ENCODE peak calls at places on chromosomes 2 and 18, in seven cellular contexts. V, X, O, S, Z, F and G are unnamed samples.

GRCh38 chr2:33321236-33321731 is 155.2 kb upstream of the RASGRP3 start:
- DNase-seq in F (no peak), S (no peak), V (peak), O (no peak), Z (no peak), X (no peak), G (no peak)

GRCh38 chr2:150548527-150548926 is 61.1 kb upstream of the RND3 start:
- DNase-seq in F (peak), Z (no peak), S (no peak), V (no peak), O (no peak), X (peak), G (no peak)

GRCh38 chr2:122622896-122623295 is 867.4 kb downstream of the TSN start:
- DNase-seq in O (no peak), F (no peak), S (no peak), V (no peak), X (no peak), Z (no peak), G (no peak)

GRCh38 chr2:75303227-75303626 is 103.9 kb upstream of the TACR1 start:
- DNase-seq in Z (no peak), S (no peak), F (no peak), X (no peak), O (no peak), V (no peak), G (no peak)

GRCh38 chr2:69594341-69594740 is 49.2 kb downstream of the AAK1 start:
- DNase-seq in S (no peak), O (no peak), Z (no peak), X (no peak), V (no peak), F (no peak), G (no peak)

GRCh38 chr2:28450901-28451565 is 44.8 kb upstream of the PLB1 start:
- DNase-seq in V (no peak), F (no peak), Z (no peak), O (no peak), S (no peak), X (no peak), G (no peak)

GRCh38 chr2:43323810-43324588 is 97.6 kb upstream of the ZFP36L2 start:
- DNase-seq in X (no peak), V (no peak), S (no peak), Z (peak), F (no peak), O (peak), G (peak)

GRCh38 chr2:196316050-196316430 is 144.7 kb upstream of the STK17B start:
- DNase-seq in O (no peak), X (no peak), S (no peak), F (no peak), Z (no peak), V (no peak), G (no peak)

GRCh38 chr2:44940612-44941464 is 664 bp upstream of the SIX3 start:
- DNase-seq in O (no peak), F (no peak), S (no peak), X (no peak), V (no peak), Z (no peak), G (no peak)

GRCh38 chr2:195038158-195038557 is 618.9 kb upstream of the SLC39A10 start:
- DNase-seq in O (no peak), V (no peak), S (no peak), Z (no peak), X (no peak), F (no peak), G (no peak)

GRCh38 chr2:207792244-207792785 is 22.6 kb upstream of the FZD5 start:
- DNase-seq in S (peak), F (peak), Z (no peak), O (no peak), V (no peak), X (peak), G (no peak)
- TF ChIP-seq POLR2A in S (peak), F (peak), Z (no peak), O (no peak), V (no peak), X (no peak), G (no peak)

GRCh38 chr18:32189723-32190591 is at the start of gene MEP1B:
- DNase-seq in V (no peak), O (no peak), S (no peak), F (no peak), Z (no peak), X (no peak), G (no peak)
- TF ChIP-seq POLR2A in V (no peak), O (no peak), S (no peak), F (no peak), Z (no peak), X (no peak), G (no peak)

DNA sequence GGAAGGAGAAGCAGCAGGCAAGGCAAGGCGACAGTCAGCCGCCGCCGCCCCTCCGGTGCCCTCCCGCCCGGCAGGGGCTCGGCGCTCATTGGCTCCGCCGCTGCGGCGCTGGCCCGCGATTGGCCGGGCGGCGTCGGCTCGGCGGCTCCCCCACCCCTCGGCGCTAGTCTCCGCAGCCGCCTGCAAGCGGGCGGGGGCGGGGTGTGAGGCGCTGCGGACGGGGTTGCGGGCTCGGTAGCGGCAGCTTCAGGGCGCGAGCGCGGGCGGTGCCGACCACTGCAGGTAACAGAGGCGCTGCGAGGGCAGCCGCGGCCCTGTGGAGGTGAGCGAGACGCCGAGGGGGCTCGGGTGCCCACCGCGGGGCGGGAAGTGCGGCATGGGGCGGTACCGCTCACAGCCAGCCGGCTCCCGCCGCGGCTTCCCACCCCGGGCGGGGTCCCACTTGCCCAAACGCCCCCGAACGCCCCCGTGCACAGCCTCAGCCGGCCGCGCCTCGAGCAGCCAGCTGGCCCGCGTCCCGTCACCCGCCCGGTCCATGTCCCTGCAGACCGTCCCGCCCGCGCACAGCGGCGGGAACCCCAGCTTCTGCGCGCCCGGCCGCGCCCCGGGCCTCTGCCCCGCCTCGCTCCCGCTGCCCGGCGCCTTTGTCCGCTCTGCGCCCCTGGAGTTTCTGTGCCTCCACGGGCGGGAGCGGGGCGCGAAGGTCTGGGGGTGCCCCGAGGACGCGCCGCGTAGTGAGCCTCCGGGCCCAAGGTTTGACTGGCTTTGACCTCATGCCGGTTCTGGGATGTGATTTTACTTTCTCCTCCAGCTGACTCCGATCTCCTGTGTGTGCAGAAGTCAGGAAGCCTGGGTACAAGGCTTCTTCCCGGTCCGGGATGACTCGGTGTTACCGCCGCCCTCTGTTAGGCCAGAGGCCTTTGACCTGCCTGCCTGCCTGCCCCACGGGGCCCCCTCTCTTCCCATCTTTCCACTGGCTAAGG is at the start of gene SANBR:
- DNase-seq in S (peak), X (peak), Z (peak), O (peak), F (peak), V (peak), G (peak)
- TF ChIP-seq POLR2A in S (peak), X (peak), Z (peak), O (no peak), F (peak), V (peak), G (no peak)

GRCh38 chr2:113282747-113283533 is 4.2 kb upstream of the PAX8 start:
- DNase-seq in V (no peak), Z (no peak), F (peak), O (no peak), S (no peak), X (peak), G (peak)
- TF ChIP-seq POLR2A in V (no peak), Z (no peak), F (no peak), O (no peak), S (no peak), X (peak), G (no peak)

DNA sequence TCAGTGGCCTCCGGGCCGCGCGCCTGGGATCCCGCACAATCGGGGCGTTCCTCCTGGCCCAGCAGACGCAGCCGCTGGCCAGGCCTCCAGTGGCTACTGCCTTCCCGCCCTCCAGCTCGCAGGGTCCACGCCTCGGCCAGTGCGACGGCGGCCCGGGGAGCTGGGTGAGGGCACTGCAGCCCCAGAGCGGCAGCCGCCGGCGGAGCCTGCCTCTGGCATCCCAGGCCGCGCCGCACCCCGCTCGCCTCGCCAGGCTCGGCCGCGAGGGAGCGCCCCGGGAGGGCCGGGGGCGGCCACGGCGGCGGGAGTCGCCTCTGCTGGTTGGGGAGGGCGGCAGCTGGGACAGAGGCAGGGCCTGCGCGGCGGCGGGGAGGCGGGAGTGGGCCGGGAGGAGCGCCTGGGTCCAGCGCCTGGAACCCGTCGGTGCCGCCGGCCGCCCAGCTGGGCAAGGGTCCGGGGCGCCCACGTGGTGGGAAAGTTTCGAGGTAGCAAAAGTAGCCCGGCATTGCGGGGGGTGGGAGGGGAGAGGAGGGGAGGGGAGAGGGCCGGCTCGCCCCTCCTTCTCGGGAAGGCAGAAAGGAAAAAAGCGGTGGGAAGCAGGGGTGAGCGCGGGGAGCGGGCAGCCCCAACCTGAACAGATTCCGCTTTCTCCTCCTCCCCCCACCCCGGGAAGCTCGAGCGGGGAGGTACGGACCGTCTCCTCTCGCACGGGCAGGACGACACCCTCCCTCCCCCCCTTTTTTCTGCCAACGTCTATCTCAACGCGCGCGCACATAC is 1.5 kb upstream of the INHBB start:
- DNase-seq in S (no peak), X (no peak), F (peak), V (no peak), Z (no peak), O (no peak), G (no peak)
- TF ChIP-seq POLR2A in S (no peak), X (no peak), F (no peak), V (no peak), Z (no peak), O (no peak), G (no peak)